ENCODE peak calls at places on chromosomes 16 and 17, in nine cellular contexts. P is K562, G is PC-9, U is colonic mucosa, Y is esophagus muscularis mucosa, B is sigmoid colon, X is mammary epithelial cell, M is Peyer's patch, Z is thoracic aorta. F is an unnamed sample.

GRCh38 chr16:14302399-14303181 is 231.5 kb downstream of the MRTFB start:
- DNase-seq in P (peak; percentile 46), G (peak; percentile 45), U (no peak), Y (no peak), B (no peak), X (peak; percentile 22), M (no peak), Z (no peak), F (no peak)

GRCh38 chr17:5183410-5183793 is 8.3 kb downstream of the ZNF594 start:
- DNase-seq in P (no peak), G (no peak), U (no peak), Y (no peak), B (no peak), X (no peak), M (no peak), Z (no peak), F (no peak)

GRCh38 chr16:4388275-4389021 is 16.8 kb downstream of the VASN start:
- DNase-seq in P (no peak), G (peak; percentile 92), U (no peak), Y (no peak), B (no peak), X (no peak), M (no peak), Z (no peak), F (no peak)

GRCh38 chr17:56601613-56602012 is 8.1 kb downstream of the NOG start:
- DNase-seq in P (no peak), G (no peak), U (no peak), Y (no peak), B (no peak), X (no peak), M (no peak), Z (no peak), F (no peak)

GRCh38 chr16:81444448-81445121 is at the start of gene CMIP:
- DNase-seq in P (peak; percentile 92), G (peak; percentile 86), U (peak; percentile 85), Y (no peak), B (peak; percentile 93), X (peak; percentile 74), M (peak; percentile 90), Z (no peak), F (peak; percentile 49)

GRCh38 chr17:47738178-47738577 is 5.1 kb downstream of the TBX21 start:
- DNase-seq in P (no peak), G (no peak), U (no peak), Y (no peak), B (peak; percentile 14), X (no peak), M (peak; percentile 18), Z (no peak), F (no peak)

GRCh38 chr16:679808-680624 is at the start of gene STUB1:
- DNase-seq in P (peak; percentile 91), G (peak; percentile 94), U (peak; percentile 90), Y (peak; percentile 98), B (peak; percentile 95), X (peak; percentile 75), M (peak; percentile 94), Z (peak; percentile 66), F (peak; percentile 76)

GRCh38 chr16:61829631-61830030 is 206.6 kb downstream of the CDH8 start:
- DNase-seq in P (no peak), G (no peak), U (no peak), Y (no peak), B (no peak), X (no peak), M (no peak), Z (no peak), F (peak; percentile 5)

GRCh38 chr17:17792551-17793377 is 44.0 kb downstream of the SREBF1 start:
- DNase-seq in P (peak; percentile 46), G (no peak), U (no peak), Y (no peak), B (no peak), X (no peak), M (no peak), Z (no peak), F (peak; percentile 53)

GRCh38 chr17:64403881-64404460 is 13.3 kb upstream of the PECAM1 start:
- DNase-seq in P (no peak), G (no peak), U (no peak), Y (no peak), B (peak; percentile 48), X (no peak), M (peak; percentile 44), Z (no peak), F (no peak)

GRCh38 chr16:68656771-68657170 is 11.7 kb downstream of the CDH3 start:
- DNase-seq in P (no peak), G (no peak), U (no peak), Y (no peak), B (peak; percentile 10), X (no peak), M (no peak), Z (no peak), F (no peak)

GRCh38 chr16:2009302-2009711 is 314 bp downstream of the ZNF598 start:
- DNase-seq in P (no peak), G (no peak), U (no peak), Y (no peak), B (no peak), X (no peak), M (no peak), Z (no peak), F (no peak)

GRCh38 chr16:52914428-52914827 is 138.3 kb downstream of the CHD9NB start:
- DNase-seq in P (no peak), G (no peak), U (no peak), Y (no peak), B (no peak), X (no peak), M (no peak), Z (no peak), F (no peak)

GRCh38 chr17:11296994-11297393 is 56.0 kb downstream of the SHISA6 start:
- DNase-seq in P (no peak), G (no peak), U (no peak), Y (peak; percentile 45), B (no peak), X (no peak), M (no peak), Z (no peak), F (no peak)

GRCh38 chr16:50797456-50797855 is 55.6 kb downstream of the CYLD start:
- DNase-seq in P (no peak), G (no peak), U (no peak), Y (no peak), B (no peak), X (no peak), M (no peak), Z (no peak), F (peak; percentile 65)

GRCh38 chr17:50421308-50422031 is 4.5 kb upstream of the ACSF2 start:
- DNase-seq in P (peak; percentile 25), G (no peak), U (no peak), Y (no peak), B (no peak), X (no peak), M (no peak), Z (no peak), F (no peak)

GRCh38 chr17:81405382-81406005 is 10.2 kb downstream of the BAHCC1 start:
- DNase-seq in P (no peak), G (no peak), U (no peak), Y (no peak), B (peak; percentile 93), X (no peak), M (no peak), Z (peak; percentile 73), F (no peak)
- H3K4me3 ChIP-seq in P (no peak overlapping the region), G (no peak overlapping the region), U (no peak overlapping the region), Y (peak overlapping the region; percentile 33), B (no peak overlapping the region), X (no peak overlapping the region), M (no peak overlapping the region), Z (peak overlapping the region; percentile 58), F (no peak overlapping the region)

DNA sequence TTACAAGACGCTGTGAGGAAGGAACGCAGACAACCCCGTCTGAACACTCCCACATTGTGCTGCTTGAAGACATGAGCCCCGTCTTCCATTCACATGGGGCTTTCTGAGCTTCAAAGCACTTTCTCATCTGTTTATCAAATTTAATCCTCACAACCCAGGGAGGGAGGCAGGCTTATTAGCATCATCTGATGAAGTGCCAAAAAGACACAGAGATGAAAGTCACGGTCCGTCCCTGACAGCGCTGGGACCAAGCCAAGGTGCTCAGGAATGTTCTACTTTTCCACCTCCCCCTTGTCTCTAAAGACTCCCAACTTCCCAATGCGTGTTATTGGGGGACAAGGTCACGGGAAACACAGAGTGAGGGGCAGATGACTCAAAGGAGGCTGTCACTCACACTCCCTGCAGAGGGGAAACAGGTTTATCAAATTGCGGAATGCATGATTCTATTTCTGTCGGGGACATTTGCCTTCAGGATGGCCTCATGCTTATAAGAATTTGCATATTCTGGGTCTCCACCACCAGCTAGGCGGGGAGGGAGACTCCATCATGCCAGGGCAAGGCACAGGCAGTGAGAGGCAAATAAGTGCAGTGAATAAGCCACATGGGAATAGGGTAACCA is 10.7 kb downstream of the XYLT1 start:
- DNase-seq in P (no peak), G (no peak), U (no peak), Y (no peak), B (no peak), X (no peak), M (peak; percentile 78), Z (no peak), F (no peak)
- TF ChIP-seq CTCF in P (no peak), G (no peak), U (no peak), Y (no peak), B (no peak), X (no peak), M (no peak), Z (no peak), F (no peak)

DNA sequence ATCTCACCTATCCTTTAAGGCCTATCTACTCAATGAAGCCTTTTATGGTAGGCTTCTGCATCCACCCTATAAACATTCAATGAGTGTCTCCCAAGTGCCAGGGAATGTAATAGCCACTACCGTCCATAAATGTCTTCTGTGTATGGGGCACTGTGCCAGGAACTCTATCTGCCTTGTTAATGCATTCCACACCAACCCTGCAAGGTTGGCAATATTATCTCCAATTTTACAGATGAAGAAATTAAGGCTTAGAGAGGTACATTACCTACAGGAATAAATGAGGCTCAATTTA is 20.0 kb downstream of the MAP3K14 start:
- DNase-seq in P (no peak), G (no peak), U (peak; percentile 79), Y (no peak), B (no peak), X (no peak), M (no peak), Z (no peak), F (no peak)
- H3K27ac ChIP-seq in P (no peak overlapping the region), G (peak overlapping the region; percentile 82), U (peak overlapping the region; percentile 80), Y (peak overlapping the region; percentile 85), B (peak overlapping the region; percentile 98), X (no peak overlapping the region), M (no peak overlapping the region), Z (no peak overlapping the region), F (no peak overlapping the region)

GRCh38 chr16:79167893-79168292 is 432.6 kb downstream of the MAF start:
- DNase-seq in P (no peak), G (no peak), U (no peak), Y (no peak), B (no peak), X (no peak), M (no peak), Z (no peak), F (no peak)

GRCh38 chr16:79168321-79168720 is 432.2 kb downstream of the MAF start:
- DNase-seq in P (no peak), G (no peak), U (no peak), Y (no peak), B (no peak), X (no peak), M (no peak), Z (no peak), F (no peak)

GRCh38 chr16:79163666-79164377 is 436.7 kb downstream of the MAF start:
- DNase-seq in P (no peak), G (no peak), U (no peak), Y (no peak), B (no peak), X (no peak), M (peak; percentile 50), Z (no peak), F (no peak)

GRCh38 chr16:79165541-79165940 is 435.0 kb downstream of the MAF start:
- DNase-seq in P (no peak), G (no peak), U (no peak), Y (no peak), B (no peak), X (no peak), M (no peak), Z (no peak), F (no peak)

GRCh38 chr16:79164378-79164720 is 436.2 kb downstream of the MAF start:
- DNase-seq in P (no peak), G (no peak), U (no peak), Y (no peak), B (no peak), X (no peak), M (no peak), Z (no peak), F (no peak)
- H3K4me3 ChIP-seq in P (no peak overlapping the region), G (no peak overlapping the region), U (no peak overlapping the region), Y (no peak overlapping the region), B (no peak overlapping the region), X (no peak overlapping the region), M (no peak overlapping the region), Z (peak overlapping the region; percentile 17), F (no peak overlapping the region)

F was measured in brain microvascular endothelial cell.